ENCODE peak calls at places on chromosomes 4 and X, in seven cellular contexts. H is IMR-90, E is lower leg skin, Y is stomach, N is endothelial cell of umbilical vein, V is Peyer's patch, P is ovary. X is an unnamed sample.

GRCh38 chr4:108080752-108081151 is 88.0 kb downstream of the LEF1 start:
- DNase-seq in H (no peak), E (no peak), Y (no peak), N (no peak), V (no peak), P (no peak), X (no peak)

GRCh38 chr4:147368948-147369347 is 111.9 kb upstream of the EDNRA start:
- DNase-seq in H (peak; percentile 66), E (no peak), Y (no peak), N (no peak), V (no peak), P (no peak), X (no peak)

GRCh38 chr4:43837171-43837570 is 611.4 kb downstream of the KCTD8 start:
- DNase-seq in H (no peak), E (no peak), Y (no peak), N (no peak), V (no peak), P (no peak), X (no peak)

GRCh38 chrX:55867254-55867653 is 149.7 kb downstream of the RRAGB start:
- DNase-seq in H (peak; percentile 2), E (no peak), Y (no peak), N (no peak), V (no peak), P (no peak), X (no peak)

GRCh38 chr4:115596265-115597001 is 483.0 kb upstream of the NDST4 start:
- DNase-seq in H (no peak), E (no peak), Y (no peak), N (no peak), V (no peak), P (no peak), X (peak; percentile 30)

GRCh38 chrX:152735860-152736511 is 2.4 kb downstream of the MAGEA12 start:
- DNase-seq in H (no peak), E (no peak), Y (no peak), N (no peak), V (no peak), P (no peak), X (no peak)

GRCh38 chr4:1824746-1825145 is 31.2 kb downstream of the LETM1 start:
- DNase-seq in H (no peak), E (no peak), Y (no peak), N (no peak), V (no peak), P (no peak), X (no peak)

GRCh38 chr4:98659106-98659592 is 738 bp upstream of the TSPAN5 start:
- DNase-seq in H (peak; percentile 57), E (no peak), Y (no peak), N (no peak), V (no peak), P (peak; percentile 25), X (peak; percentile 47)

GRCh38 chrX:131778269-131779218 is 234.7 kb downstream of the OR13H1 start:
- DNase-seq in H (peak; percentile 76), E (no peak), Y (peak; percentile 77), N (no peak), V (peak; percentile 72), P (peak; percentile 75), X (no peak)

DNA sequence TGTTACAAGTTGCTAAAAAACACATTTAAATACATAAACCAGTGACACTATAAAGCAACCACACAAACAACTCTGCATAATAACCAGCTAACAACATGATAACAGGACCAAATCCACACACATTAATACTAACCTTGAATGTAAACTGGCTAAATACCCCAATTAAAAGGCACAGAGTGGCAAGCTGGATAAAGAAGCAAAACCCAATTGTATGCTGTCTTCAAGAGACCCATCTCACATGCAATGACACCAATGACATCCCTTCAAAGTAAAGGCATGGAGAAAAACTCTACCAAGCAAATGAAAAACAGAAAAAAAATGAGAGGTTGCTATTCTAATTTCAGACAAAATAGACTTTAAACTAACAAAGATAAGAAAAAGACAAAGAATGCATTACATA is 34.4 kb upstream of the USP46 start:
- DNase-seq in H (no peak), E (no peak), Y (no peak), N (no peak), V (no peak), P (no peak), X (no peak)
- TF ChIP-seq CTCF in H (no peak), E (no peak), Y (no peak), N (no peak), V (no peak), P (no peak), X (no peak)

GRCh38 chr4:118684873-118685811 is at the start of gene METTL14:
- DNase-seq in H (peak; percentile 87), E (peak; percentile 90), Y (peak; percentile 95), N (peak; percentile 94), V (peak; percentile 89), P (peak; percentile 92), X (peak; percentile 96)
- TF ChIP-seq POLR2A in H (no peak), E (no peak), Y (no peak), N (peak; percentile 89), V (peak; percentile 58), P (peak; percentile 71), X (peak; percentile 29)

DNA sequence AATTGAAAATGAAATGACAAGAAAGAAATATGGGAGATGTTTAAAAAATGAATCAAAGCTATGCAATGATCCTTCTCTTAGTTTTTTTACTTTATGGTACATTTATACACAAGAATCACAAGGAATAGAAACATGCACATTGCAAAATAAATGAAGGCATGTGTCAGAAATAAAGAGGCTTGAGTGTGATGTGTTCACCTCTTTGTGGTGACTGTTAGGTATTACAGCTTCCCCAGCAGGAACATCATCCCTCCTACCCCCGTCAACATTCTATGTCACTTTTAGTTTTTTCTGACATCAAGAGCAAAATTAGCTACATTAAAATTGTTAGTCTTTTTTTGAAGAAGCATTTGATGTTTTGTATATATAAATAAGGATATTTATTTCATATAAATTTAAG is 214.8 kb downstream of the SLC4A4 start:
- DNase-seq in H (peak; percentile 64), E (no peak), Y (no peak), N (no peak), V (no peak), P (no peak), X (no peak)
- TF ChIP-seq CTCF in H (peak; percentile 63), E (no peak), Y (no peak), N (no peak), V (no peak), P (no peak), X (peak; percentile 41)

GRCh38 chr4:38292529-38292928 is 332.3 kb downstream of the PTTG2 start:
- DNase-seq in H (no peak), E (no peak), Y (no peak), N (no peak), V (no peak), P (no peak), X (no peak)

GRCh38 chr4:38290360-38290759 is 330.2 kb downstream of the PTTG2 start:
- DNase-seq in H (peak; percentile 70), E (no peak), Y (no peak), N (peak; percentile 87), V (no peak), P (no peak), X (no peak)

GRCh38 chr4:38290914-38291313 is 330.7 kb downstream of the PTTG2 start:
- DNase-seq in H (no peak), E (no peak), Y (no peak), N (no peak), V (no peak), P (no peak), X (no peak)

GRCh38 chr4:38298868-38299713 is 338.9 kb downstream of the PTTG2 start:
- DNase-seq in H (no peak), E (no peak), Y (no peak), N (no peak), V (no peak), P (no peak), X (no peak)

DNA sequence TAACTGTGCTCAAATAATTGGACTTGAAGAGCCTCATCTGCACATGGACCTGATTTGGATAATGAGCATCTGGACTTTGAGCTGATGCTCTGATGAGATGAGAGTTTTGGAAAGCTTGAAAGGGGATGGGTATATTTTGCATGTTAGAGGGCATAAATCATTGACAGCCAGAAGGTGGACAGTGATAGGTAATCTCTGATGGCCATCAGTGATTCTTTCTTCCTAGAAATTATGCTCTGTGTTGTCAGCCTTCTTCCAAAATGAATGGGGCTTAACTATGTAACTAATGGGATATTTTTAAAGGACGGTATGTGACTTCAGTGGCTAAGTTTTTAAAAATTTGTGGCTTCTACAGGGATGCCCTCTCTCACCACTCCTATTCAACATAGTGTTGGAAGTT is 334.0 kb downstream of the PTTG2 start:
- DNase-seq in H (no peak), E (no peak), Y (no peak), N (no peak), V (no peak), P (no peak), X (no peak)
- TF ChIP-seq POLR2A in H (no peak), E (no peak), Y (no peak), N (no peak), V (no peak), P (no peak), X (no peak)

X was measured in testis.